ENCODE peak calls at places on chromosomes 11 and 22, in six cellular contexts. G is foreskin keratinocyte; F is breast epithelium; S is H9; U is stomach; J is CD8-positive, alpha-beta T cell. X is an unnamed sample.

GRCh38 chr11:111039982-111040381 is 205.5 kb upstream of the POU2AF2 start:
- DNase-seq in G (no peak), F (no peak), S (no peak), U (no peak), J (no peak), X (no peak)

GRCh38 chr22:48444320-48445112 is 1383.2 kb downstream of the BRD1 start:
- DNase-seq in G (no peak), F (no peak), S (no peak), U (no peak), J (no peak), X (no peak)

GRCh38 chr11:118612378-118612777 is 5.0 kb downstream of the PHLDB1 start:
- DNase-seq in G (no peak), F (peak), S (peak), U (no peak), J (no peak), X (no peak)

GRCh38 chr11:70733327-70734325 is 335.3 kb downstream of the CTTN start:
- DNase-seq in G (no peak), F (no peak), S (no peak), U (no peak), J (no peak), X (no peak)

GRCh38 chr11:132140056-132140455 is 769.6 kb downstream of the NTM start:
- DNase-seq in G (no peak), F (no peak), S (no peak), U (no peak), J (no peak), X (no peak)

GRCh38 chr11:7160814-7161489 is 72.2 kb downstream of the RBMXL2 start:
- DNase-seq in G (no peak), F (no peak), S (no peak), U (no peak), J (no peak), X (no peak)

GRCh38 chr22:28883917-28884753 is 763 bp downstream of the ZNRF3 start:
- DNase-seq in G (peak), F (peak), S (peak), U (peak), J (peak), X (peak)

GRCh38 chr22:42280140-42280539 is 9.7 kb upstream of the TCF20 start:
- DNase-seq in G (no peak), F (no peak), S (no peak), U (no peak), J (no peak), X (no peak)

GRCh38 chr22:50585781-50586180 is 3.1 kb upstream of the CHKB start:
- DNase-seq in G (no peak), F (no peak), S (no peak), U (no peak), J (no peak), X (no peak)

GRCh38 chr11:106679633-106680032 is 338.6 kb downstream of the GUCY1A2 start:
- DNase-seq in G (no peak), F (no peak), S (no peak), U (no peak), J (no peak), X (no peak)

GRCh38 chr11:19351426-19351825 is 110.7 kb upstream of the E2F8 start:
- DNase-seq in G (no peak), F (no peak), S (no peak), U (no peak), J (no peak), X (no peak)

GRCh38 chr11:13061294-13061990 is 52.3 kb downstream of the RASSF10 start:
- DNase-seq in G (no peak), F (no peak), S (no peak), U (no peak), J (no peak), X (no peak)

GRCh38 chr22:44828193-44828592 is 75.8 kb downstream of the ARHGAP8 start:
- DNase-seq in G (peak), F (no peak), S (peak), U (no peak), J (no peak), X (no peak)

GRCh38 chr22:17102297-17102667 is 17.5 kb downstream of the IL17RA start:
- DNase-seq in G (no peak), F (no peak), S (no peak), U (no peak), J (no peak), X (no peak)

GRCh38 chr11:47406896-47407745 is 1.3 kb upstream of the SLC39A13 start:
- DNase-seq in G (no peak), F (peak), S (peak), U (no peak), J (no peak), X (no peak)

GRCh38 chr11:125517116-125517804 is 21.2 kb upstream of the FEZ1 start:
- DNase-seq in G (peak), F (no peak), S (peak), U (no peak), J (no peak), X (no peak)

GRCh38 chr11:117117681-117118080 is 19.5 kb upstream of the SIK3 start:
- DNase-seq in G (no peak), F (no peak), S (no peak), U (no peak), J (no peak), X (no peak)

GRCh38 chr22:24876700-24877099 is 69.8 kb downstream of the LHFPL7 start:
- DNase-seq in G (no peak), F (no peak), S (no peak), U (no peak), J (no peak), X (no peak)

GRCh38 chr11:26827567-26828037 is 105.7 kb upstream of the SLC5A12 start:
- DNase-seq in G (peak), F (no peak), S (no peak), U (no peak), J (no peak), X (no peak)

GRCh38 chr22:20093437-20093836 is 13.4 kb downstream of the DGCR8 start:
- DNase-seq in G (no peak), F (peak), S (no peak), U (peak), J (no peak), X (no peak)

GRCh38 chr11:2827256-2827655 is 58.3 kb downstream of the CDKN1C start:
- DNase-seq in G (no peak), F (no peak), S (no peak), U (no peak), J (no peak), X (no peak)

GRCh38 chr11:59172345-59173079 is 580 bp downstream of the DTX4 start:
- DNase-seq in G (no peak), F (no peak), S (peak), U (peak), J (peak), X (peak)

GRCh38 chr22:21861290-21861848 is 6.1 kb downstream of the MAPK1 start:
- DNase-seq in G (peak), F (no peak), S (no peak), U (no peak), J (no peak), X (no peak)

GRCh38 chr11:124899376-124900145 is 1.9 kb upstream of the ROBO4 start:
- DNase-seq in G (peak), F (no peak), S (peak), U (no peak), J (no peak), X (no peak)

GRCh38 chr11:15685311-15685710 is 570.6 kb downstream of the INSC start:
- DNase-seq in G (no peak), F (no peak), S (no peak), U (no peak), J (no peak), X (no peak)

GRCh38 chr11:13105237-13105844 is 96.2 kb downstream of the RASSF10 start:
- DNase-seq in G (no peak), F (no peak), S (no peak), U (peak), J (no peak), X (no peak)

GRCh38 chr11:61747389-61748285 is 4.8 kb upstream of the MYRF start:
- DNase-seq in G (no peak), F (no peak), S (peak), U (peak), J (peak), X (peak)

GRCh38 chr11:84887055-84887629 is 740.0 kb downstream of the DLG2 start:
- DNase-seq in G (no peak), F (no peak), S (no peak), U (no peak), J (no peak), X (no peak)

GRCh38 chr11:7869467-7869866 is 61.6 kb downstream of the OR10A6 start:
- DNase-seq in G (no peak), F (no peak), S (no peak), U (no peak), J (no peak), X (no peak)

GRCh38 chr11:2988361-2988762 is 3.8 kb downstream of the NAP1L4 start:
- DNase-seq in G (no peak), F (no peak), S (no peak), U (no peak), J (no peak), X (no peak)

GRCh38 chr22:39519681-39520053 is 695 bp upstream of the ATF4 start:
- DNase-seq in G (no peak), F (no peak), S (peak), U (peak), J (peak), X (no peak)

GRCh38 chr22:35258144-35258988 is 1.1 kb downstream of the HMGXB4 start:
- DNase-seq in G (peak), F (no peak), S (peak), U (no peak), J (no peak), X (no peak)

GRCh38 chr11:130171534-130171933 is 12.0 kb downstream of the ST14 start:
- DNase-seq in G (no peak), F (no peak), S (no peak), U (no peak), J (no peak), X (no peak)

GRCh38 chr11:108967571-108967970 is 302.7 kb downstream of the DDX10 start:
- DNase-seq in G (no peak), F (no peak), S (no peak), U (no peak), J (no peak), X (no peak)

GRCh38 chr11:108966206-108966605 is 301.3 kb downstream of the DDX10 start:
- DNase-seq in G (no peak), F (no peak), S (no peak), U (no peak), J (no peak), X (no peak)

GRCh38 chr11:108973402-108974119 is 308.7 kb downstream of the DDX10 start:
- DNase-seq in G (peak), F (no peak), S (no peak), U (no peak), J (no peak), X (no peak)

GRCh38 chr11:108966978-108967377 is 302.1 kb downstream of the DDX10 start:
- DNase-seq in G (no peak), F (no peak), S (no peak), U (no peak), J (no peak), X (no peak)

GRCh38 chr11:108970221-108970991 is 305.5 kb downstream of the DDX10 start:
- DNase-seq in G (no peak), F (no peak), S (no peak), U (no peak), J (no peak), X (no peak)
- TF ChIP-seq CTCF in G (peak), F (no peak), S (peak), U (no peak), J (no peak), X (no peak)

GRCh38 chr11:128302425-128303186 is 284.8 kb downstream of the ETS1 start:
- DNase-seq in G (no peak), F (no peak), S (no peak), U (no peak), J (peak), X (peak)
- TF ChIP-seq CTCF in G (no peak), F (no peak), S (no peak), U (no peak), J (no peak), X (peak)

GRCh38 chr11:60343094-60343704 is 16.1 kb downstream of the MS4A6E start:
- DNase-seq in G (no peak), F (no peak), S (no peak), U (no peak), J (no peak), X (no peak)
- TF ChIP-seq CTCF in G (peak), F (no peak), S (peak), U (no peak), J (peak), X (peak)

DNA sequence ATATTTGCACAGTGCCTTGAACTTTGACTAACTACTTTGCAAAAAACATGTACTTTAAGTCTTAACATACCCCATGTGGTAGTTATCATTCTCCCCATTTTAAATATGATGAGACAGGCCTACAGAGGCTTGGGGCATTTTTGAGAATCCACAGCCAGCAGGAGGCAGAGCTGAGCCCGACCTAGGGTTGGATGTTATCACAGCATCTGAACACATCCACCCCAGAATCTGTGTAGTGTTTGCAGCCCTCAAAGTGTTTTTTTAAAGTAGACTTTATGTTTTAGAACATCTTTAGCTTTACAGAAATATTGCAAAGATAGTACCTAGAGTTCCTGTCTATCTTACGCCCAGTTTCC is 17.6 kb downstream of the OTOG start:
- DNase-seq in G (no peak), F (no peak), S (peak), U (no peak), J (no peak), X (no peak)
- TF ChIP-seq CTCF in G (peak), F (no peak), S (peak), U (no peak), J (no peak), X (no peak)

DNA sequence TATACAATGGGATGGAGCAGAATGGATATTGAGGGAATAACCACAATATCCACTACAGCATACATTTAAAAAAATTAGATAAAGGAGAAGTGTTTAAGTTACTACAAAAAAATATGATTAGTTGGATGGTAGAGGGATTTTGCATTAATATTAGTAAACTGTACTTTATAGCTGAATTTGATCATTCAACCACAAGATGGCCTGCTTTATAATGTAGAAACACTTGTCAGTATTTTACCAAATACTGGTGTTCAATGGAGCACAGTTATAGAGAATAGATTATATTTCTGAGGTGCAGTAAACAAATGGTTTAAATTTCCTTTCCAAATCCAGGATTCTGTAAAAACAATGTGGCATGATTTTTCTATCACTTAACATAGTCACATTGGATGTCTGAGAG is 818.8 kb upstream of the CHORDC1 start:
- DNase-seq in G (peak), F (no peak), S (no peak), U (no peak), J (no peak), X (no peak)
- TF ChIP-seq CTCF in G (peak), F (no peak), S (no peak), U (no peak), J (no peak), X (no peak)

GRCh38 chr11:11444800-11445126 is 91.7 kb upstream of the CSNK2A3 start:
- DNase-seq in G (no peak), F (no peak), S (no peak), U (no peak), J (no peak), X (no peak)

GRCh38 chr11:11444027-11444799 is 91.2 kb upstream of the CSNK2A3 start:
- DNase-seq in G (peak), F (no peak), S (no peak), U (no peak), J (no peak), X (no peak)

GRCh38 chr11:11446967-11447366 is 93.9 kb upstream of the CSNK2A3 start:
- DNase-seq in G (no peak), F (no peak), S (no peak), U (no peak), J (no peak), X (no peak)

GRCh38 chr11:11446562-11446961 is 93.5 kb upstream of the CSNK2A3 start:
- DNase-seq in G (no peak), F (no peak), S (no peak), U (no peak), J (no peak), X (no peak)

GRCh38 chr11:11445441-11446185 is 92.6 kb upstream of the CSNK2A3 start:
- DNase-seq in G (no peak), F (no peak), S (no peak), U (no peak), J (no peak), X (no peak)
- TF ChIP-seq CTCF in G (no peak), F (no peak), S (no peak), U (no peak), J (no peak), X (no peak)

GRCh38 chr11:68302256-68303054 is 9.9 kb upstream of the LRP5 start:
- DNase-seq in G (no peak), F (no peak), S (no peak), U (no peak), J (no peak), X (no peak)

GRCh38 chr11:68298659-68299516 is 13.5 kb upstream of the LRP5 start:
- DNase-seq in G (no peak), F (no peak), S (no peak), U (no peak), J (no peak), X (no peak)

GRCh38 chr11:68297494-68297811 is 14.9 kb upstream of the LRP5 start:
- DNase-seq in G (no peak), F (no peak), S (no peak), U (no peak), J (no peak), X (no peak)

GRCh38 chr11:68297812-68298658 is 14.4 kb upstream of the LRP5 start:
- DNase-seq in G (peak), F (peak), S (peak), U (peak), J (peak), X (peak)

GRCh38 chr11:68300076-68300830 is 12.1 kb upstream of the LRP5 start:
- DNase-seq in G (no peak), F (no peak), S (no peak), U (no peak), J (no peak), X (no peak)
- TF ChIP-seq CTCF in G (no peak), F (no peak), S (peak), U (no peak), J (no peak), X (no peak)

X was measured in natural killer cell.